ENCODE peak calls at places on chromosome 14, in seven cellular contexts. P, F, I, C, N, J and Q are unnamed samples.
A peak's percentile ranks its signal among the peaks of the same experiment; 100 is the strongest.

GRCh38 chr14:58077621-58078020 is 74.4 kb downstream of the ARMH4 start:
- DNase-seq in F (no peak), I (peak; percentile 46), N (no peak), P (no peak), C (no peak), J (no peak), Q (no peak)

GRCh38 chr14:70642313-70643235 is 858 bp downstream of the TTC9 start:
- DNase-seq in F (no peak), C (peak; percentile 39), P (no peak), N (no peak), I (no peak), J (peak; percentile 47), Q (peak; percentile 9)

GRCh38 chr14:96581026-96581425 is 78.8 kb downstream of the PAPOLA start:
- DNase-seq in F (no peak), N (no peak), C (no peak), J (no peak), I (no peak), P (no peak), Q (no peak)

GRCh38 chr14:87896393-87897380 is 96.3 kb downstream of the GALC start:
- DNase-seq in I (peak; percentile 56), J (peak; percentile 77), C (no peak), F (no peak), P (peak; percentile 34), N (no peak), Q (no peak)

GRCh38 chr14:65230287-65230728 is 128.0 kb upstream of the MAX start:
- DNase-seq in F (peak; percentile 83), P (no peak), J (peak; percentile 33), I (no peak), C (no peak), N (no peak), Q (no peak)

GRCh38 chr14:67232066-67232465 is 9.2 kb upstream of the PALS1 start:
- DNase-seq in F (no peak), P (no peak), C (no peak), I (no peak), N (no peak), J (no peak), Q (no peak)

GRCh38 chr14:89507521-89507920 is 90.5 kb upstream of the FOXN3 start:
- DNase-seq in P (peak; percentile 49), I (peak; percentile 91), J (no peak), F (no peak), C (no peak), N (no peak), Q (no peak)

GRCh38 chr14:29236848-29237247 is 470.3 kb downstream of the FOXG1 start:
- DNase-seq in I (peak; percentile 92), C (no peak), J (no peak), N (no peak), P (no peak), F (no peak), Q (no peak)

GRCh38 chr14:53458368-53458814 is 305.3 kb upstream of the DDHD1 start:
- DNase-seq in J (no peak), N (no peak), I (peak; percentile 77), C (no peak), F (no peak), P (no peak), Q (no peak)

GRCh38 chr14:30906752-30907658 is 32.6 kb downstream of the COCH start:
- DNase-seq in J (peak; percentile 8), I (peak; percentile 15), F (no peak), C (no peak), P (no peak), N (no peak), Q (no peak)

GRCh38 chr14:101932668-101933067 is 31.7 kb upstream of the DYNC1H1 start:
- DNase-seq in I (peak; percentile 28), F (no peak), P (no peak), J (peak; percentile 33), C (no peak), N (no peak), Q (no peak)

GRCh38 chr14:74638970-74639369 is 26.9 kb upstream of the LTBP2 start:
- DNase-seq in C (no peak), F (no peak), I (no peak), P (no peak), J (no peak), N (no peak), Q (no peak)

GRCh38 chr14:73463411-73463810 is 5.1 kb upstream of the NUMB start:
- DNase-seq in F (peak; percentile 33), I (peak; percentile 98), J (peak; percentile 41), C (peak; percentile 26), P (peak; percentile 96), N (peak; percentile 32), Q (no peak)

GRCh38 chr14:94636744-94637412 is 24.7 kb downstream of the SERPINA3 start:
- DNase-seq in N (no peak), I (no peak), J (no peak), P (peak; percentile 23), C (no peak), F (no peak), Q (no peak)

GRCh38 chr14:73567365-73567764 is 1.6 kb upstream of the ACOT2 start:
- DNase-seq in C (no peak), P (no peak), N (no peak), J (no peak), I (no peak), F (no peak), Q (no peak)

GRCh38 chr14:35814371-35815005 is 5.4 kb upstream of the RALGAPA1 start:
- DNase-seq in J (peak; percentile 69), F (peak; percentile 67), I (peak; percentile 40), N (no peak), P (peak; percentile 48), C (peak; percentile 77), Q (peak; percentile 68)

GRCh38 chr14:72155379-72155993 is 223.3 kb downstream of the RGS6 start:
- DNase-seq in N (no peak), F (no peak), I (no peak), J (no peak), P (no peak), C (no peak), Q (no peak)

GRCh38 chr14:56733396-56733795 is 76.9 kb downstream of the OTX2 start:
- DNase-seq in I (no peak), P (no peak), J (no peak), F (no peak), N (no peak), C (no peak), Q (no peak)

GRCh38 chr14:61268797-61269196 is 12.3 kb downstream of the TMEM30B start:
- DNase-seq in I (peak; percentile 35), C (no peak), P (no peak), J (no peak), N (no peak), F (no peak), Q (no peak)

GRCh38 chr14:95497561-95498011 is 18.9 kb downstream of the SYNE3 start:
- DNase-seq in F (no peak), P (no peak), I (no peak), N (no peak), J (no peak), C (no peak), Q (no peak)

GRCh38 chr14:33996450-33996849 is 45.6 kb upstream of the EGLN3 start:
- DNase-seq in I (no peak), P (no peak), F (no peak), N (no peak), C (no peak), J (no peak), Q (no peak)

GRCh38 chr14:101480747-101481530 is 80.4 kb upstream of the DIO3 start:
- DNase-seq in N (no peak), F (peak; percentile 15), J (peak; percentile 68), P (no peak), I (peak; percentile 82), C (peak; percentile 6), Q (no peak)

DNA sequence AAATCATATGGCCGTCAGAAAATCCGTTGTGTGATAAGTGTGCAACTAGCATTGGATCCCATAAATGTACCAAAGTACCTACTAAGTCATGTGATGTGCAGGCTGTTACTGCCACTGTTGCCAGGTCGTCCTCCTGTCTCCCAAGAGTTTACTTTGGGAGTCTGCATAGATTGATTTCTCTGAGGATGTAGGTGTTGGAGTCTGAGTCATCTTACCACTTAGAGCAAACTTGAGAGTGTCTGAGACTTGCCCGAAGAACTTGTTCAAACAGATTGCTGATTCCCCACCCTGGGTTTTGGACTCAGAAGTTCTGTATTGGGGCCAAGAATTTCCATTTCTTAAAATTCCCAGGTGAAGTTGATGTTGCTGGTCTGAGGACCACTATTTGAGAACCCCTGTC is 11.4 kb downstream of the TMX1 start:
- DNase-seq in C (no peak), F (no peak), I (no peak), J (no peak), P (no peak), N (no peak), Q (no peak)
- H3K36me3 ChIP-seq in C (no peaks in the 10 kb centered on the region), F (peaks cover 91% of the 10 kb centered on the region), I (peaks cover 14% of the 10 kb centered on the region), J (no peaks in the 10 kb centered on the region), P (peaks cover 39% of the 10 kb centered on the region), N (peaks cover 18% of the 10 kb centered on the region), Q (peaks cover 27% of the 10 kb centered on the region)

GRCh38 chr14:77105118-77105517 is 7.1 kb downstream of the CIPC start:
- DNase-seq in C (no peak), P (no peak), N (no peak), J (no peak), F (no peak), I (no peak), Q (no peak)
- H3K36me3 ChIP-seq in C (no peaks in the 10 kb centered on the region), P (peaks cover 7% of the 10 kb centered on the region), N (peaks cover 25% of the 10 kb centered on the region), J (no peaks in the 10 kb centered on the region), F (peaks cover 45% of the 10 kb centered on the region), I (peaks cover 7% of the 10 kb centered on the region), Q (peaks cover 23% of the 10 kb centered on the region)

DNA sequence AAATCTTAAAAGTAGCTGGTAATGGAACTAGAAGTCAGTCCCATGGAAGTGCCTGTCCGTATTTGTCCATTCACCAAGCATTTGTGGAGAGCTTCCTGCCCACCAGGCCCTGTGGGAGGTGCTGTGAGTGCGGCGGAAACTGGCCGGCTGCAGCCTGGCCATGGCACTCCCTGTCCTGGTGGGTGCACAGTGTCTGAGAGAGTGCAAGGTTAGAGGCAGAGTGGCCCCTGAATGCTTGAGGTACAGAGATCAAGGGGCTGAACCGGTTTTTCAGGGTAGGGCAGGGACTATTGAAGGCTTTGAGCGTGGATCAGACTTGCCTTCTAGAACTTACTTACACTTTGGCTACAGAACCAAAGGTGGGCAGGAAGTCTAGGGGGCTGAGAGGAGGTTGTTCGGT is 92.9 kb downstream of the ESR2 start:
- DNase-seq in I (no peak), C (no peak), F (peak; percentile 54), P (no peak), N (no peak), J (no peak), Q (no peak)
- H3K36me3 ChIP-seq in I (no peaks in the 10 kb centered on the region), C (no peaks in the 10 kb centered on the region), F (peaks cover 10% of the 10 kb centered on the region), P (no peaks in the 10 kb centered on the region), N (no peaks in the 10 kb centered on the region), J (no peaks in the 10 kb centered on the region), Q (peaks cover 10% of the 10 kb centered on the region)

GRCh38 chr14:84804498-84805294 is 725.2 kb upstream of the FLRT2 start:
- DNase-seq in C (no peak), J (no peak), I (no peak), N (no peak), P (no peak), F (no peak), Q (no peak)

GRCh38 chr14:84809158-84809557 is 720.8 kb upstream of the FLRT2 start:
- DNase-seq in J (no peak), F (no peak), P (no peak), N (no peak), I (no peak), C (no peak), Q (no peak)

GRCh38 chr14:84806627-84807026 is 723.3 kb upstream of the FLRT2 start:
- DNase-seq in I (no peak), C (no peak), J (no peak), N (no peak), P (no peak), F (no peak), Q (no peak)

DNA sequence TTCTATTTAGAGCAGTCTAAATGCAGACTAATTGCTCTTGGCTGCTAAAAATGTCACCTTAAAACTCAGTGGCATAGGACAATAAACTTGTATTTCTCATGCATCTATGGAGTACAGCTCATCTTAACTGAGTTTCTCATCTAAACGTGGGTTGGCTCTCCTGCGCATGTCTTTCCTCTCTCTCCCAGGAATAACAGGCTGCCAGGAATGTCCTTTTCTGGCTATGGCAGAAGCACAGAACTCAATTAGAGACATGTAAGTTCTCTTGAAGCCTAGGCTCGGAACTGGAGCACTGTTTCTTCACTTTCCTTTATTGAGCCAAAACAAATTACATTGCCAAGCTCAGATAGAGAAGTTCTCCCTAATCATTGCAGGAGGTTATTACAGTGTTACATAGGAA is 722.3 kb upstream of the FLRT2 start:
- DNase-seq in J (no peak), P (no peak), C (no peak), N (no peak), F (no peak), I (no peak), Q (no peak)
- H3K36me3 ChIP-seq in J (no peaks in the 10 kb centered on the region), P (no peaks in the 10 kb centered on the region), C (no peaks in the 10 kb centered on the region), N (no peaks in the 10 kb centered on the region), F (no peaks in the 10 kb centered on the region), I (no peaks in the 10 kb centered on the region), Q (no peaks in the 10 kb centered on the region)